ENCODE peak calls at places on chromosome 12, in four cellular contexts. N is GM23248, H is NCI-H510A treated with DMSO at 0.1 percent for 48 hours, K is endothelial cell of umbilical vein. C is an unnamed sample.

GRCh38 chr12:104567832-104568490 is 111.2 kb downstream of the CHST11 start:
- DNase-seq in N (no peak), H (no peak), K (no peak), C (no peak)

GRCh38 chr12:50699940-50700339 is 64.0 kb upstream of the ATF1 start:
- DNase-seq in N (no peak), H (no peak), K (no peak), C (no peak)

GRCh38 chr12:93979189-93979588 is 169.2 kb upstream of the PLXNC1 start:
- DNase-seq in N (peak), H (no peak), K (peak), C (no peak)

GRCh38 chr12:85002778-85003296 is 33.2 kb downstream of the TSPAN19 start:
- DNase-seq in N (no peak), H (no peak), K (no peak), C (no peak)

GRCh38 chr12:27463826-27464554 is 17.5 kb downstream of the SMCO2 start:
- DNase-seq in N (peak), H (no peak), K (no peak), C (no peak)

GRCh38 chr12:87779858-87780498 is 249.2 kb downstream of the C12orf50 start:
- DNase-seq in N (no peak), H (no peak), K (no peak), C (no peak)

GRCh38 chr12:131457331-131458047 is 253.4 kb upstream of the SFSWAP start:
- DNase-seq in N (no peak), H (no peak), K (no peak), C (no peak)

GRCh38 chr12:3035171-3035570 is 42.0 kb upstream of the TSPAN9 start:
- DNase-seq in N (peak), H (no peak), K (peak), C (no peak)

GRCh38 chr12:32181498-32182175 is 75.0 kb downstream of the BICD1 start:
- DNase-seq in N (no peak), H (no peak), K (no peak), C (no peak)

GRCh38 chr12:124520258-124520657 is 47.2 kb downstream of the NCOR2 start:
- DNase-seq in N (peak), H (peak), K (peak), C (peak)

C was measured in DMS153.